ENCODE peak calls at places on chromosomes 4 and X, in eight cellular contexts. D is GM23248, I is H9, W is neuronal stem cell, Q is IMR-90, O is K562, F is PC-3, A is HCT116. K is an unnamed sample.

GRCh38 chrX:45850197-45850774 is 649.6 kb upstream of the DIPK2B start:
- DNase-seq in D (peak; percentile 27), I (peak; percentile 26), W (no peak), Q (no peak), O (no peak), F (peak; percentile 45), A (no peak), K (peak; percentile 18)

GRCh38 chrX:84907324-84907946 is 96.2 kb upstream of the APOOL start:
- DNase-seq in D (peak; percentile 35), I (no peak), W (no peak), Q (peak; percentile 5), O (no peak), F (peak; percentile 36), A (no peak), K (no peak)

GRCh38 chr4:56979674-56980073 is 978 bp downstream of the POLR2B start:
- DNase-seq in D (peak; percentile 69), I (peak; percentile 32), W (no peak), Q (peak; percentile 19), O (no peak), F (peak; percentile 33), A (no peak), K (no peak)

GRCh38 chr4:8854866-8855265 is 16.8 kb downstream of the HMX1 start:
- DNase-seq in D (peak; percentile 80), I (no peak), W (no peak), Q (peak; percentile 24), O (no peak), F (no peak), A (no peak), K (no peak)

GRCh38 chr4:145618210-145618911 is 824 bp upstream of the MMAA start:
- DNase-seq in D (peak; percentile 57), I (no peak), W (no peak), Q (no peak), O (peak; percentile 17), F (no peak), A (no peak), K (no peak)

GRCh38 chrX:48107717-48108116 is 22.7 kb upstream of the SPACA5B start:
- DNase-seq in D (no peak), I (no peak), W (no peak), Q (no peak), O (peak; percentile 13), F (no peak), A (no peak), K (no peak)

GRCh38 chr4:162683659-162684370 is 482.9 kb downstream of the NAF1 start:
- DNase-seq in D (no peak), I (no peak), W (no peak), Q (no peak), O (no peak), F (peak; percentile 67), A (no peak), K (peak; percentile 62)

GRCh38 chr4:108272046-108272445 is 103.3 kb upstream of the LEF1 start:
- DNase-seq in D (no peak), I (no peak), W (no peak), Q (peak; percentile 5), O (no peak), F (no peak), A (no peak), K (no peak)

GRCh38 chrX:131724292-131724691 is 180.4 kb downstream of the OR13H1 start:
- DNase-seq in D (no peak), I (no peak), W (no peak), Q (no peak), O (no peak), F (no peak), A (no peak), K (no peak)

GRCh38 chrX:110665636-110666035 is 130.0 kb downstream of the CHRDL1 start:
- DNase-seq in D (peak; percentile 58), I (peak; percentile 55), W (no peak), Q (peak; percentile 5), O (peak; percentile 11), F (peak; percentile 48), A (no peak), K (no peak)

GRCh38 chr4:188722911-188723310 is 583.7 kb downstream of the TRIML1 start:
- DNase-seq in D (peak; percentile 2), I (no peak), W (no peak), Q (peak; percentile 22), O (no peak), F (no peak), A (no peak), K (no peak)

GRCh38 chr4:132709024-132709423 is 440.1 kb upstream of the PCDH10 start:
- DNase-seq in D (no peak), I (no peak), W (no peak), Q (no peak), O (no peak), F (peak; percentile 35), A (no peak), K (no peak)

GRCh38 chr4:77169496-77169895 is 12.5 kb downstream of the CCNG2 start:
- DNase-seq in D (peak; percentile 43), I (no peak), W (no peak), Q (peak; percentile 67), O (no peak), F (no peak), A (no peak), K (peak; percentile 50)

GRCh38 chr4:1338752-1339414 is 8.1 kb upstream of the UVSSA start:
- DNase-seq in D (no peak), I (no peak), W (no peak), Q (no peak), O (no peak), F (peak; percentile 51), A (no peak), K (no peak)

GRCh38 chr4:53863163-53863562 is 201.2 kb downstream of the CHIC2 start:
- DNase-seq in D (peak; percentile 19), I (no peak), W (no peak), Q (peak; percentile 49), O (no peak), F (no peak), A (no peak), K (peak; percentile 62)

GRCh38 chr4:117621673-117622072 is 412.6 kb upstream of the NDST3 start:
- DNase-seq in D (no peak), I (no peak), W (no peak), Q (no peak), O (no peak), F (no peak), A (no peak), K (no peak)

GRCh38 chr4:138178566-138178965 is 63.6 kb downstream of the SLC7A11 start:
- DNase-seq in D (peak; percentile 49), I (no peak), W (no peak), Q (peak; percentile 51), O (no peak), F (peak; percentile 19), A (no peak), K (peak; percentile 62)

GRCh38 chr4:18075823-18076433 is 54.4 kb upstream of the LCORL start:
- DNase-seq in D (peak; percentile 12), I (peak; percentile 50), W (no peak), Q (peak; percentile 12), O (peak; percentile 43), F (peak; percentile 47), A (peak; percentile 52), K (no peak)

GRCh38 chr4:2103127-2103842 is 44.2 kb downstream of the NAT8L start:
- DNase-seq in D (no peak), I (no peak), W (no peak), Q (no peak), O (no peak), F (no peak), A (no peak), K (no peak)

GRCh38 chrX:111168314-111168713 is 72.3 kb downstream of the PAK3 start:
- DNase-seq in D (peak; percentile 13), I (peak; percentile 29), W (no peak), Q (peak; percentile 0), O (no peak), F (peak; percentile 10), A (no peak), K (no peak)

GRCh38 chr4:89307446-89308160 is at the start of gene GPRIN3:
- DNase-seq in D (peak; percentile 70), I (peak; percentile 79), W (peak; percentile 55), Q (no peak), O (no peak), F (no peak), A (no peak), K (peak; percentile 23)

DNA sequence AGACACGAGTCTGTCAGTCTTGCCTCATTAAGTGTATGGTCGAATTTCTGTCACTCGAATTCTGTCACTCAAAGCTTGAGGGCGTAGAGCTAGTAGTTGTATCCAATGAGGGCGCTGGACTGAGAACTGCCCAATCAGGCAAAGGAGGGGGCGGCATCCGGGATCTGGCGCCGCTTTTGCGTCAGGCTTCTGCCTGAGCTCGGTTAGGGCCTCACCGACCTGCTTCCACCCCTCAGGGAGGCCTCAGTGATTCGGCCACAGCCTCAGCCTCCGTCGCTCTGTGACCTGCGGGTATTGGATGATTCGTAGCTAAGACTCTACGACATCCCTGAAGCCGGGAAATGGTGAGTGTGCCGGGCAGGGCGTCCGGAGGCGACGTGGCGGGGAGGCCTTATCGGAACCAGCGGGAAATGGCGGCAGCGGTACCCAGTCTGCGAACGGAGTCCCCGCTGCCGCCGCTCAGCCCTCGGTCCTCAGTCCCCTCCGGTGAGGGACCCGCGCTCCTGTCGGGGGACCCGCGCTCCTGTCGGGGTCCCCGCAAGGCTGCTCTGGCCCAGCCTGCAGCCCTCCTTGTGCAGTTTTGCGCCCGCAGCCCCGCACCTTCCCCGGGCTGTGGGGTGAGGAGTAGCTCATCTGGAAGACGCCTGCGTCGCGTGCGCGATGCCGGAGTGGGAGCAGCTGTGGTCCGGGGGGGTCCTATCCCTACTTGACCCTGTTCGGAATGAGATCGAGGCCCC is 88.3 kb downstream of the ZNF718 start:
- DNase-seq in D (peak; percentile 90), I (no peak), W (peak; percentile 75), Q (peak; percentile 71), O (peak; percentile 27), F (no peak), A (no peak), K (peak; percentile 88)
- H2AFZ ChIP-seq in D (peak overlapping the region; percentile 72), I (no peak overlapping the region), W (peak overlapping the region; percentile 69), Q (peak overlapping the region; percentile 83), O (no peak overlapping the region), F (no peak overlapping the region), A (no peak overlapping the region), K (peak overlapping the region; percentile 89)

GRCh38 chr4:109365944-109366343 is 63.5 kb upstream of the COL25A1 start:
- DNase-seq in D (no peak), I (no peak), W (no peak), Q (no peak), O (no peak), F (no peak), A (no peak), K (no peak)
- H3K9ac ChIP-seq in D (no peak overlapping the region), I (no peak overlapping the region), W (no peak overlapping the region), Q (no peak overlapping the region), O (no peak overlapping the region), F (no peak overlapping the region), A (no peak overlapping the region), K (no peak overlapping the region)

DNA sequence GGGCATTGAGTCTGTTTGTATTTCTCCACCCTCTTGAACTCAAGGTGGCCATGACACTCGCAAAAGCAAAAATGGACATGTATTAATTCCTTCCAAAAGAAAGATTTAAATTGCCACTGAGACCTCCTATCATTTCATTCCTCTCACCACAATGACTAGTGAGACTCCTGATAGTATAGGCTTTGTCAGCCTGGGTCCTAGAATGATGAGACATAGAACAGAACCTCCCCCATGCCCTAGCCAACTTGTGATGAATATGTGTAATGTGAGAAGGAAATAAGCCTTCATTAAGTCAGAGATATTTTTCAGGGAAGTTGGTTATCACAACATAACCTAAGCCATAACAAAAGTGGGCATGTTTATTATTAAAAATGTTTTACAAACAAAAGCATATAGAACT is 62.5 kb downstream of the ASB9 start:
- DNase-seq in D (no peak), I (no peak), W (no peak), Q (no peak), O (no peak), F (peak; percentile 16), A (no peak), K (no peak)
- H2AFZ ChIP-seq in D (no peak overlapping the region), I (no peak overlapping the region), W (no peak overlapping the region), Q (no peak overlapping the region), O (no peak overlapping the region), F (no peak overlapping the region), A (no peak overlapping the region), K (no peak overlapping the region)

GRCh38 chr4:97759785-97760184 is 383.5 kb downstream of the STPG2 start:
- DNase-seq in D (no peak), I (no peak), W (no peak), Q (no peak), O (no peak), F (peak; percentile 30), A (no peak), K (no peak)

GRCh38 chr4:97761760-97762512 is 381.3 kb downstream of the STPG2 start:
- DNase-seq in D (no peak), I (no peak), W (no peak), Q (no peak), O (no peak), F (no peak), A (no peak), K (no peak)
- H3K9ac ChIP-seq in D (no peak overlapping the region), I (no peak overlapping the region), W (no peak overlapping the region), Q (no peak overlapping the region), O (no peak overlapping the region), F (no peak overlapping the region), A (no peak overlapping the region), K (no peak overlapping the region)

K was measured in astrocyte.